ENCODE peak calls at places on chromosome 6, in nine cellular contexts. One of them, this sample, is unnamed.
A peak's percentile ranks its signal among the peaks of the same experiment; 100 is the strongest.

GRCh38 chr6:169556238-169556637 is 145.6 kb downstream of the WDR27 start:
- DNase-seq in heart right ventricle: no peak
- DNase-seq in mammary epithelial cell: no peak
- DNase-seq in left ventricle myocardium inferior: no peak
- DNase-seq in cardiac muscle cell: no peak
- DNase-seq in upper lobe of right lung: no peak
- DNase-seq in endothelial cell of umbilical vein: no peak
- DNase-seq in dorsolateral prefrontal cortex: no peak
- DNase-seq in mesenchymal stem cell: no peak
- DNase-seq in this sample: no peak

GRCh38 chr6:80316655-80317332 is 210.3 kb downstream of the BCKDHB start:
- DNase-seq in upper lobe of right lung: no peak
- DNase-seq in endothelial cell of umbilical vein: peak; percentile 32
- DNase-seq in heart right ventricle: no peak
- DNase-seq in left ventricle myocardium inferior: no peak
- DNase-seq in cardiac muscle cell: peak; percentile 1
- DNase-seq in mammary epithelial cell: no peak
- DNase-seq in mesenchymal stem cell: no peak
- DNase-seq in dorsolateral prefrontal cortex: no peak
- DNase-seq in this sample: no peak

GRCh38 chr6:147868493-147869222 is 360.2 kb downstream of the SAMD5 start:
- DNase-seq in dorsolateral prefrontal cortex: no peak
- DNase-seq in heart right ventricle: no peak
- DNase-seq in cardiac muscle cell: no peak
- DNase-seq in left ventricle myocardium inferior: no peak
- DNase-seq in upper lobe of right lung: no peak
- DNase-seq in mesenchymal stem cell: peak; percentile 33
- DNase-seq in endothelial cell of umbilical vein: peak; percentile 80
- DNase-seq in mammary epithelial cell: no peak
- DNase-seq in this sample: no peak

GRCh38 chr6:41405941-41406340 is 70.5 kb downstream of the NCR2 start:
- DNase-seq in left ventricle myocardium inferior: no peak
- DNase-seq in cardiac muscle cell: no peak
- DNase-seq in upper lobe of right lung: no peak
- DNase-seq in endothelial cell of umbilical vein: no peak
- DNase-seq in mammary epithelial cell: no peak
- DNase-seq in dorsolateral prefrontal cortex: no peak
- DNase-seq in mesenchymal stem cell: no peak
- DNase-seq in heart right ventricle: no peak
- DNase-seq in this sample: no peak

GRCh38 chr6:15421945-15422733 is 176.3 kb downstream of the JARID2 start:
- DNase-seq in cardiac muscle cell: no peak
- DNase-seq in left ventricle myocardium inferior: no peak
- DNase-seq in mammary epithelial cell: no peak
- DNase-seq in heart right ventricle: no peak
- DNase-seq in mesenchymal stem cell: no peak
- DNase-seq in endothelial cell of umbilical vein: no peak
- DNase-seq in dorsolateral prefrontal cortex: no peak
- DNase-seq in upper lobe of right lung: no peak
- DNase-seq in this sample: no peak

GRCh38 chr6:131949615-131949908 is 1.6 kb downstream of the CCN2 start:
- DNase-seq in heart right ventricle: peak; percentile 15
- DNase-seq in mammary epithelial cell: no peak
- DNase-seq in left ventricle myocardium inferior: no peak
- DNase-seq in mesenchymal stem cell: peak; percentile 97
- DNase-seq in upper lobe of right lung: no peak
- DNase-seq in endothelial cell of umbilical vein: no peak
- DNase-seq in dorsolateral prefrontal cortex: no peak
- DNase-seq in cardiac muscle cell: peak; percentile 93
- DNase-seq in this sample: no peak

GRCh38 chr6:2940010-2940850 is 31.1 kb downstream of the SERPINB6 start:
- DNase-seq in dorsolateral prefrontal cortex: no peak
- DNase-seq in upper lobe of right lung: no peak
- DNase-seq in mesenchymal stem cell: no peak
- DNase-seq in mammary epithelial cell: no peak
- DNase-seq in endothelial cell of umbilical vein: no peak
- DNase-seq in cardiac muscle cell: no peak
- DNase-seq in heart right ventricle: no peak
- DNase-seq in left ventricle myocardium inferior: no peak
- DNase-seq in this sample: peak; percentile 55

GRCh38 chr6:34340394-34340793 is 52.1 kb downstream of the NUDT3 start:
- DNase-seq in left ventricle myocardium inferior: no peak
- DNase-seq in cardiac muscle cell: no peak
- DNase-seq in endothelial cell of umbilical vein: no peak
- DNase-seq in upper lobe of right lung: no peak
- DNase-seq in dorsolateral prefrontal cortex: no peak
- DNase-seq in mammary epithelial cell: no peak
- DNase-seq in heart right ventricle: no peak
- DNase-seq in mesenchymal stem cell: no peak
- DNase-seq in this sample: no peak

GRCh38 chr6:138250513-138251247 is 32.4 kb upstream of the PBOV1 start:
- DNase-seq in cardiac muscle cell: peak; percentile 94
- DNase-seq in mesenchymal stem cell: peak; percentile 96
- DNase-seq in dorsolateral prefrontal cortex: peak; percentile 71
- DNase-seq in upper lobe of right lung: no peak
- DNase-seq in left ventricle myocardium inferior: peak; percentile 17
- DNase-seq in endothelial cell of umbilical vein: peak; percentile 76
- DNase-seq in heart right ventricle: peak; percentile 51
- DNase-seq in mammary epithelial cell: peak; percentile 90
- DNase-seq in this sample: peak; percentile 77

GRCh38 chr6:47047479-47048411 is 5.6 kb upstream of the ADGRF1 start:
- DNase-seq in heart right ventricle: peak; percentile 56
- DNase-seq in upper lobe of right lung: no peak
- DNase-seq in left ventricle myocardium inferior: no peak
- DNase-seq in endothelial cell of umbilical vein: peak; percentile 94
- DNase-seq in mesenchymal stem cell: peak; percentile 88
- DNase-seq in cardiac muscle cell: peak; percentile 80
- DNase-seq in dorsolateral prefrontal cortex: no peak
- DNase-seq in mammary epithelial cell: peak; percentile 75
- DNase-seq in this sample: peak; percentile 65

GRCh38 chr6:109221543-109222195 is 126.4 kb downstream of the CEP57L1 start:
- DNase-seq in upper lobe of right lung: no peak
- DNase-seq in mammary epithelial cell: no peak
- DNase-seq in endothelial cell of umbilical vein: no peak
- DNase-seq in left ventricle myocardium inferior: no peak
- DNase-seq in cardiac muscle cell: no peak
- DNase-seq in heart right ventricle: no peak
- DNase-seq in dorsolateral prefrontal cortex: no peak
- DNase-seq in mesenchymal stem cell: no peak
- DNase-seq in this sample: no peak
- H3K27ac ChIP-seq in upper lobe of right lung: no peak overlapping the region
- H3K27ac ChIP-seq in mammary epithelial cell: no peak overlapping the region
- H3K27ac ChIP-seq in endothelial cell of umbilical vein: no peak overlapping the region
- H3K27ac ChIP-seq in left ventricle myocardium inferior: peak overlapping the region; percentile 48
- H3K27ac ChIP-seq in cardiac muscle cell: no peak overlapping the region
- H3K27ac ChIP-seq in heart right ventricle: peak overlapping the region; percentile 37
- H3K27ac ChIP-seq in dorsolateral prefrontal cortex: no peak overlapping the region
- H3K27ac ChIP-seq in mesenchymal stem cell: no peak overlapping the region
- H3K27ac ChIP-seq in this sample: peak overlapping the region; percentile 52

DNA sequence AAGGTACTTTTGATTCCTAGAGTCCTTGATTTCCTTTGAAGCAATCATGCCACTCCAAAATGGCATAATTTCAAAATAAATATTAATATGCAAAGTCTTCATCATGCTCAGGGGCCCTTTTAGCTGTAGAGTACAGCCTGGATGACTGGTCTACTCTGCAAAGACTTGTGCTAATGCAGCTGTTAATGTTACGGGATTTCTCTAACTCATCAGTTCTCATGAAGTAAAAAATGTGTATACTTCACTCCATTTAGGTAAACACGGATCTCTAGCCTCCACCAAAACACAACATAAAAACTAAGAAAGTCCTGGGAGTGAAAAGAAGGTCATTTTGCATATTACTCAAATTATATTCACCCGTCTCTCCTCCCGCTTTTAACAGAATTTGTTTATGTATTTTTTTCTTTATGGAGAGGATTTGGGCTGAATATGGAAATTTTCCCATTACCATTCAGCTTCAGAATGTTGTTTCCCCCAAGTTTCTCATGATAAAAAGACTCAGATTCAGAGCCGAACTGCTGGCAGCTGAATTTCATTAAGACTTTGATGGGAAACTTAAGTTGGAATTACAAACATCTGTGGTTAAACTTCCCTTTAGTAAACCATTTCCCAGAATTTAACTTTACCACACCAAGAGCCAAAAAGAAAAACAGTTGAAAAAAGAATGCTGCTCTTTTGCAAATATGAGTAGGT is 8.7 kb downstream of the LAMA4 start:
- DNase-seq in cardiac muscle cell: peak; percentile 82
- DNase-seq in mammary epithelial cell: no peak
- DNase-seq in mesenchymal stem cell: peak; percentile 67
- DNase-seq in endothelial cell of umbilical vein: peak; percentile 14
- DNase-seq in heart right ventricle: no peak
- DNase-seq in upper lobe of right lung: no peak
- DNase-seq in left ventricle myocardium inferior: no peak
- DNase-seq in dorsolateral prefrontal cortex: no peak
- DNase-seq in this sample: no peak
- H3K4me3 ChIP-seq in cardiac muscle cell: no peak overlapping the region
- H3K4me3 ChIP-seq in mammary epithelial cell: no peak overlapping the region
- H3K4me3 ChIP-seq in mesenchymal stem cell: peak overlapping the region; percentile 48
- H3K4me3 ChIP-seq in endothelial cell of umbilical vein: no peak overlapping the region
- H3K4me3 ChIP-seq in heart right ventricle: no peak overlapping the region
- H3K4me3 ChIP-seq in upper lobe of right lung: no peak overlapping the region
- H3K4me3 ChIP-seq in left ventricle myocardium inferior: no peak overlapping the region
- H3K4me3 ChIP-seq in dorsolateral prefrontal cortex: no peak overlapping the region
- H3K4me3 ChIP-seq in this sample: no peak overlapping the region

GRCh38 chr6:159104931-159105330 is 60.1 kb upstream of the TAGAP start:
- DNase-seq in mesenchymal stem cell: no peak
- DNase-seq in heart right ventricle: no peak
- DNase-seq in mammary epithelial cell: peak; percentile 69
- DNase-seq in endothelial cell of umbilical vein: no peak
- DNase-seq in cardiac muscle cell: no peak
- DNase-seq in upper lobe of right lung: no peak
- DNase-seq in dorsolateral prefrontal cortex: no peak
- DNase-seq in left ventricle myocardium inferior: no peak
- DNase-seq in this sample: no peak
- H3K27ac ChIP-seq in mesenchymal stem cell: no peak overlapping the region
- H3K27ac ChIP-seq in heart right ventricle: no peak overlapping the region
- H3K27ac ChIP-seq in mammary epithelial cell: no peak overlapping the region
- H3K27ac ChIP-seq in endothelial cell of umbilical vein: no peak overlapping the region
- H3K27ac ChIP-seq in cardiac muscle cell: no peak overlapping the region
- H3K27ac ChIP-seq in upper lobe of right lung: no peak overlapping the region
- H3K27ac ChIP-seq in dorsolateral prefrontal cortex: no peak overlapping the region
- H3K27ac ChIP-seq in left ventricle myocardium inferior: no peak overlapping the region
- H3K27ac ChIP-seq in this sample: no peak overlapping the region

GRCh38 chr6:56838016-56838555 is 116.8 kb upstream of the BEND6 start:
- DNase-seq in endothelial cell of umbilical vein: no peak
- DNase-seq in mesenchymal stem cell: no peak
- DNase-seq in upper lobe of right lung: no peak
- DNase-seq in left ventricle myocardium inferior: no peak
- DNase-seq in mammary epithelial cell: no peak
- DNase-seq in cardiac muscle cell: no peak
- DNase-seq in heart right ventricle: no peak
- DNase-seq in dorsolateral prefrontal cortex: no peak
- DNase-seq in this sample: no peak
- H3K4me3 ChIP-seq in endothelial cell of umbilical vein: no peak overlapping the region
- H3K4me3 ChIP-seq in mesenchymal stem cell: no peak overlapping the region
- H3K4me3 ChIP-seq in upper lobe of right lung: no peak overlapping the region
- H3K4me3 ChIP-seq in left ventricle myocardium inferior: peak overlapping the region; percentile 78
- H3K4me3 ChIP-seq in mammary epithelial cell: no peak overlapping the region
- H3K4me3 ChIP-seq in cardiac muscle cell: no peak overlapping the region
- H3K4me3 ChIP-seq in heart right ventricle: no peak overlapping the region
- H3K4me3 ChIP-seq in dorsolateral prefrontal cortex: no peak overlapping the region
- H3K4me3 ChIP-seq in this sample: no peak overlapping the region

DNA sequence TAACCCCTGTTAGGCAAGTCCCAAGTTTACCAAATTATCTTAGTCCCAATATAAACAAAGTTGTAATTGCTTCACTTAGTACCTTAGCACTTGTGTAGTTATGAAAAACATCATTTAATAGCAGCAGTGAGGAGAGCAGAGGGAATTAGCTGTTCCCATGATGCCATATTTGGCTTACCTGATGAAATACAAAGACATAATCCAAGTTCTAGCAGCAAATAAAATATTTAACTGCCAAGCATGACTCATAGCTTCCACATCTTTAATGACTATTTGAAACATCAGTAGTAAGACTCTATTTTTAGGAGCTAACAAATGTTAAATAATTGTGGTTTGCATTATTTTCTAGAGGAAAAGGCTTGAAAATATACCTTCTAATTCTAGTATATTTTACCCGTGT is 94.0 kb upstream of the MCHR2 start:
- DNase-seq in endothelial cell of umbilical vein: no peak
- DNase-seq in upper lobe of right lung: no peak
- DNase-seq in mammary epithelial cell: peak; percentile 28
- DNase-seq in dorsolateral prefrontal cortex: no peak
- DNase-seq in cardiac muscle cell: peak; percentile 58
- DNase-seq in mesenchymal stem cell: peak; percentile 42
- DNase-seq in heart right ventricle: no peak
- DNase-seq in left ventricle myocardium inferior: no peak
- DNase-seq in this sample: no peak
- H3K27ac ChIP-seq in endothelial cell of umbilical vein: no peak overlapping the region
- H3K27ac ChIP-seq in upper lobe of right lung: no peak overlapping the region
- H3K27ac ChIP-seq in mammary epithelial cell: no peak overlapping the region
- H3K27ac ChIP-seq in dorsolateral prefrontal cortex: no peak overlapping the region
- H3K27ac ChIP-seq in cardiac muscle cell: no peak overlapping the region
- H3K27ac ChIP-seq in mesenchymal stem cell: no peak overlapping the region
- H3K27ac ChIP-seq in heart right ventricle: no peak overlapping the region
- H3K27ac ChIP-seq in left ventricle myocardium inferior: no peak overlapping the region
- H3K27ac ChIP-seq in this sample: no peak overlapping the region